ENCODE peak calls at places on chromosomes 7 and 10, in seven cellular contexts. P is brain microvascular endothelial cell; I is cardiac fibroblast; M is NCI-H510A; N is activated CD8-positive, alpha-beta T cell treated with anti-CD3 and anti-CD28 coated beads for 36 hours; E is amygdala; J is NCI-H2081 treated with DMSO at 0.1 percent for 48 hours. X is an unnamed sample.

GRCh38 chr7:40419832-40420231 is 285.0 kb downstream of the SUGCT start:
- DNase-seq in P (no peak), I (no peak), M (no peak), N (no peak), E (no peak), J (no peak), X (no peak)

GRCh38 chr7:48041665-48041995 is 6.3 kb downstream of the C7orf57 start:
- DNase-seq in P (no peak), I (peak), M (no peak), N (no peak), E (no peak), J (no peak), X (no peak)

GRCh38 chr10:21499580-21499909 is 25.9 kb downstream of the SKIDA1 start:
- DNase-seq in P (no peak), I (no peak), M (no peak), N (no peak), E (no peak), J (no peak), X (no peak)

GRCh38 chr10:102619281-102619981 is 24.8 kb upstream of the TRIM8 start:
- DNase-seq in P (no peak), I (no peak), M (no peak), N (no peak), E (no peak), J (no peak), X (no peak)

GRCh38 chr7:151736403-151736909 is 140.5 kb downstream of the PRKAG2 start:
- DNase-seq in P (peak), I (peak), M (peak), N (no peak), E (no peak), J (peak), X (no peak)

GRCh38 chr10:7449063-7449695 is 38.3 kb upstream of the SFMBT2 start:
- DNase-seq in P (no peak), I (no peak), M (no peak), N (no peak), E (no peak), J (no peak), X (no peak)

GRCh38 chr7:96200740-96201139 is 121.2 kb downstream of the SLC25A13 start:
- DNase-seq in P (no peak), I (no peak), M (no peak), N (no peak), E (no peak), J (no peak), X (no peak)

GRCh38 chr7:41058986-41059741 is 643.7 kb downstream of the INHBA start:
- DNase-seq in P (no peak), I (no peak), M (peak), N (no peak), E (no peak), J (no peak), X (no peak)

GRCh38 chr10:8640878-8641277 is 586.4 kb downstream of the GATA3 start:
- DNase-seq in P (no peak), I (no peak), M (no peak), N (no peak), E (no peak), J (no peak), X (no peak)

GRCh38 chr10:25023278-25023677 is 6.9 kb downstream of the THNSL1 start:
- DNase-seq in P (peak), I (peak), M (no peak), N (no peak), E (no peak), J (no peak), X (no peak)

GRCh38 chr7:97499204-97499603 is 232.7 kb upstream of the TAC1 start:
- DNase-seq in P (peak), I (peak), M (no peak), N (peak), E (no peak), J (peak), X (no peak)

GRCh38 chr7:66255533-66256100 is 50.5 kb downstream of the TPST1 start:
- DNase-seq in P (no peak), I (peak), M (no peak), N (no peak), E (no peak), J (no peak), X (no peak)

GRCh38 chr10:31623466-31623865 is 304.4 kb downstream of the ZEB1 start:
- DNase-seq in P (no peak), I (peak), M (no peak), N (no peak), E (no peak), J (no peak), X (no peak)

GRCh38 chr7:128032605-128033235 is 1.5 kb upstream of the LRRC4 start:
- DNase-seq in P (no peak), I (no peak), M (no peak), N (peak), E (no peak), J (no peak), X (peak)

GRCh38 chr10:27482984-27483956 is 20.8 kb upstream of the RAB18 start:
- DNase-seq in P (peak), I (no peak), M (no peak), N (no peak), E (no peak), J (no peak), X (no peak)

GRCh38 chr7:82778021-82778420 is 334.4 kb upstream of the CACNA2D1 start:
- DNase-seq in P (no peak), I (peak), M (no peak), N (no peak), E (no peak), J (no peak), X (no peak)

GRCh38 chr10:113665806-113666354 is 2.0 kb upstream of the NRAP start:
- DNase-seq in P (peak), I (peak), M (no peak), N (no peak), E (no peak), J (no peak), X (no peak)

GRCh38 chr10:122282909-122283308 is 11.8 kb downstream of the BTBD16 start:
- DNase-seq in P (no peak), I (no peak), M (no peak), N (no peak), E (no peak), J (no peak), X (no peak)